ENCODE peak calls at places on chromosome 10, in nine cellular contexts. L, S, B, I, A, W, U, D and X are unnamed samples.

GRCh38 chr10:33390046-33390445 is 55.6 kb upstream of the NRP1 start:
- DNase-seq in S (no peak), D (peak), I (peak), W (no peak), A (no peak), L (no peak), B (no peak), U (no peak), X (no peak)

GRCh38 chr10:84156768-84157167 is 16.8 kb upstream of the GPR15LG start:
- DNase-seq in W (no peak), D (peak), S (peak), L (no peak), A (no peak), U (no peak), B (peak), I (no peak), X (no peak)

GRCh38 chr10:119689016-119689564 is 36.8 kb upstream of the INPP5F start:
- DNase-seq in W (no peak), D (no peak), U (no peak), I (no peak), A (no peak), S (no peak), L (no peak), B (no peak), X (no peak)

GRCh38 chr10:103643381-103643780 is 149.9 kb downstream of the NEURL1 start:
- DNase-seq in L (no peak), S (no peak), U (no peak), D (no peak), I (no peak), B (no peak), W (no peak), A (no peak), X (no peak)

GRCh38 chr10:121722665-121723064 is 124.4 kb upstream of the FGFR2 start:
- DNase-seq in I (no peak), A (no peak), W (no peak), D (no peak), U (no peak), L (no peak), B (no peak), S (no peak), X (no peak)

GRCh38 chr10:97843296-97843671 is 6.4 kb upstream of the GOLGA7B start:
- DNase-seq in A (no peak), L (no peak), D (peak), B (no peak), I (peak), U (no peak), W (no peak), S (no peak), X (no peak)

GRCh38 chr10:113283189-113283588 is 269.7 kb upstream of the HABP2 start:
- DNase-seq in L (no peak), B (no peak), A (no peak), I (peak), D (no peak), W (no peak), U (no peak), S (no peak), X (no peak)

GRCh38 chr10:119265691-119266090 is 58.3 kb downstream of the GRK5 start:
- DNase-seq in I (no peak), W (no peak), A (no peak), U (no peak), B (no peak), D (no peak), L (no peak), S (no peak), X (no peak)

GRCh38 chr10:86334515-86335085 is 32.0 kb downstream of the GRID1 start:
- DNase-seq in D (no peak), S (no peak), W (no peak), A (no peak), U (no peak), L (no peak), B (no peak), I (no peak), X (no peak)

GRCh38 chr10:98028168-98028770 is 2.2 kb downstream of the CRTAC1 start:
- DNase-seq in B (peak), W (peak), U (no peak), S (peak), A (peak), D (peak), L (peak), I (peak), X (peak)

GRCh38 chr10:60385399-60385738 is 4.3 kb downstream of the ANK3 start:
- DNase-seq in L (no peak), I (no peak), W (no peak), B (no peak), D (peak), U (no peak), S (no peak), A (no peak), X (no peak)

GRCh38 chr10:32015386-32015785 is 40.8 kb downstream of the KIF5B start:
- DNase-seq in D (no peak), A (no peak), W (no peak), S (no peak), B (no peak), I (no peak), U (no peak), L (no peak), X (no peak)